ENCODE peak calls at places on chromosomes 5 and 9, in four cellular contexts. U, J, S and M are unnamed samples.

GRCh38 chr9:91151014-91151740 is 210.5 kb downstream of the AUH start:
- DNase-seq in U (no peak), J (no peak), S (no peak), M (no peak)

GRCh38 chr9:93261735-93262523 is 78.0 kb downstream of the WNK2 start:
- DNase-seq in U (no peak), J (peak), S (no peak), M (peak)

GRCh38 chr5:168342151-168342825 is 50.8 kb downstream of the WWC1 start:
- DNase-seq in U (no peak), J (no peak), S (no peak), M (no peak)

GRCh38 chr5:177455036-177455660 is 8.5 kb downstream of the PRR7 start:
- DNase-seq in U (peak), J (peak), S (peak), M (peak)

GRCh38 chr9:88418715-88419540 is 30.7 kb downstream of the SPIN1 start:
- DNase-seq in U (no peak), J (no peak), S (peak), M (peak)

GRCh38 chr9:79080536-79080935 is 491.2 kb upstream of the TLE4 start:
- DNase-seq in U (no peak), J (no peak), S (no peak), M (no peak)

GRCh38 chr9:29750062-29750461 is 2176.8 kb upstream of the C9orf72 start:
- DNase-seq in U (no peak), J (no peak), S (no peak), M (no peak)

GRCh38 chr9:93910196-93910595 is 45.0 kb downstream of the BARX1 start:
- DNase-seq in U (no peak), J (no peak), S (no peak), M (no peak)

GRCh38 chr9:89576404-89576824 is 28.4 kb upstream of the GADD45G start:
- DNase-seq in U (no peak), J (no peak), S (no peak), M (no peak)

GRCh38 chr9:134535171-134535570 is 106.4 kb upstream of the COL5A1 start:
- DNase-seq in U (no peak), J (no peak), S (no peak), M (no peak)

GRCh38 chr5:7759951-7760580 is 90.9 kb downstream of the CFAP90 start:
- DNase-seq in U (no peak), J (no peak), S (no peak), M (no peak)

GRCh38 chr5:44574626-44575025 is 185.4 kb upstream of the FGF10 start:
- DNase-seq in U (no peak), J (no peak), S (no peak), M (no peak)

GRCh38 chr5:55993628-55994501 is 898 bp downstream of the IL6ST start:
- DNase-seq in U (no peak), J (no peak), S (no peak), M (no peak)

GRCh38 chr5:139413963-139414362 is 10.1 kb upstream of the SPATA24 start:
- DNase-seq in U (no peak), J (no peak), S (no peak), M (no peak)

GRCh38 chr9:128575469-128575868 is 23.1 kb downstream of the SPTAN1 start:
- DNase-seq in U (no peak), J (peak), S (no peak), M (no peak)

GRCh38 chr5:78816143-78816765 is 167.7 kb upstream of the LHFPL2 start:
- DNase-seq in U (no peak), J (no peak), S (no peak), M (no peak)

GRCh38 chr9:20353529-20353928 is 268.8 kb downstream of the MLLT3 start:
- DNase-seq in U (no peak), J (no peak), S (no peak), M (no peak)

GRCh38 chr9:110207071-110207923 is 662 bp downstream of the C9orf152 start:
- DNase-seq in U (no peak), J (peak), S (no peak), M (peak)

GRCh38 chr9:96417610-96418073 is 528 bp downstream of the ZNF367 start:
- DNase-seq in U (peak), J (peak), S (no peak), M (no peak)

GRCh38 chr5:124519396-124519795 is 227.0 kb downstream of the ZNF608 start:
- DNase-seq in U (no peak), J (no peak), S (no peak), M (no peak)

GRCh38 chr5:89584339-89584956 is 701.5 kb upstream of the MEF2C start:
- DNase-seq in U (no peak), J (no peak), S (no peak), M (no peak)

GRCh38 chr5:1942158-1942557 is 59.4 kb upstream of the IRX4 start:
- DNase-seq in U (no peak), J (no peak), S (no peak), M (no peak)

GRCh38 chr5:121968910-121969607 is 7.3 kb downstream of the SRFBP1 start:
- DNase-seq in U (no peak), J (no peak), S (no peak), M (no peak)

GRCh38 chr5:139903805-139904565 is 108.4 kb downstream of the PSD2 start:
- DNase-seq in U (peak), J (no peak), S (peak), M (peak)

GRCh38 chr5:86143837-86144236 is 473.9 kb upstream of the COX7C start:
- DNase-seq in U (no peak), J (peak), S (no peak), M (no peak)

GRCh38 chr9:91515074-91515687 is 91.5 kb upstream of the NFIL3 start:
- DNase-seq in U (no peak), J (no peak), S (no peak), M (no peak)

GRCh38 chr9:18233776-18234445 is 240.0 kb upstream of the ADAMTSL1 start:
- DNase-seq in U (no peak), J (no peak), S (no peak), M (no peak)

GRCh38 chr5:33994845-33995244 is 10.4 kb upstream of the SLC45A2 start:
- DNase-seq in U (no peak), J (no peak), S (no peak), M (no peak)

GRCh38 chr9:115157245-115157674 is 39.3 kb upstream of the TNC start:
- DNase-seq in U (no peak), J (no peak), S (no peak), M (no peak)
- H3K9ac ChIP-seq in U (no peak), J (no peak), S (no peak), M (no peak)

GRCh38 chr5:40549611-40550010 is 130.1 kb upstream of the PTGER4 start:
- DNase-seq in U (no peak), J (no peak), S (no peak), M (no peak)
- H3K9ac ChIP-seq in U (no peak), J (no peak), S (no peak), M (no peak)

DNA sequence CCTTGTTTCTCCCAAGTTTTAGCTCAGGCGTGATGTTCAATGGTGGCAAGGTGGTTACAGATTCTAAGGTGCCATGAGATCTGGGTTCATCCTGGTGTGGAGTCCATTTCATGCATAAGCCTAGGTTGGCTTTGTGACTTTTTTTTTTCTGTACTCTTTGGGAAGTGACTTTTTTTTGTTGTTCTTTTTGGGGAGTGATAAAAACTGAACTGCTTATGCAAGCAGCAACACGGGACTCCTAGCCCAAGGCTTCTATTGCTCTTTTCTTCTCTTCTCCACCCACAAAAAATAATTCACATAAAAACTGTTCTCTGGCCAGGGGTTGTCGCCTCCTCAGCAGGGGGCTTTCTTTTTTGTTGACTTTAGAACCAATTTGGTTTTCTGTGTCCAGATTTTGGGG is 15.4 kb downstream of the STC2 start:
- DNase-seq in U (no peak), J (no peak), S (no peak), M (no peak)
- H3K9ac ChIP-seq in U (no peak), J (no peak), S (no peak), M (no peak)

GRCh38 chr9:4334439-4334838 is 34.6 kb upstream of the GLIS3 start:
- DNase-seq in U (no peak), J (peak), S (peak), M (peak)
- H3K9ac ChIP-seq in U (no peak), J (no peak), S (no peak), M (no peak)

DNA sequence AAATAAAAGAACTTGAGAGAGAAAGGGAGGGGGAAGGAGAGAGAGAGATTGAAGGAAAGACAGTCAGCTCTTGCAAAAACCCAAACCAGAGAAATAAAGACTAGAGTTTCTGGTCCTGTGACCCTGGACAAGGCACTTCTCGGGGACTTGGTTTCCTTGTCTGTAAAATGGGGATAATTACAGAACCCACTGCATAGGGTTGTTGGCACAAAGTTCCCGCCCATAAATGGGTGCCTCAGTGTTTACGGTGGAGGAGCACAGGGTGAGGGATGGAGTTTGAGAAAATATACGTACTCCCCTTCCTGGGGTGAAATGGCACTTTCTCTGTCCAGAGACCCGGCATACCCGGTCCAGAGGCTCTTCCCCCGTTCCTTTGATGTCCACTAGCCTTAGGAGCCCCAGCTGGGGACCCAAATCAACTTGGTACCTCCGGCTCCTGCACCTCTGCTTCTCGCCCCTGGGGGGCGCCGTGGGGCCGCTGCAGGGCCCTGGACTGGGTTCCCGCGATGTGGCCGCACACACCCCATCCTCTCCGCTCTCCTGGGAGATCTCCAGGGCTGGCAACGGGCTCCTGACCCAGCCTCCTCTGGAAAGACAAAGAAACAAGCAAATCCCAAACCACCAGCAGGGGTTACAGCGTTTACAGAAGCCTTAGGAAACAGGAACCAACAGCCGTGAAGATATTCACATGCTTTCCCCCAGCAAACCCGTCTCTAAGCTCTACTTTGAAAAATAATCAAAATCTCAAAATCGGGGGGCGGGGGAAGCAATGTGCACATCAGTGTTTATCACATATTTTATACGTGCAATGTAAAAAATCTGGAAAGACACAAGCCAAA is 26.3 kb downstream of the PTGES start:
- DNase-seq in U (peak), J (peak), S (peak), M (peak)
- H3K9ac ChIP-seq in U (no peak), J (peak), S (no peak), M (no peak)

GRCh38 chr5:108375768-108376167 is 6.1 kb downstream of the FBXL17 start:
- DNase-seq in U (no peak), J (no peak), S (no peak), M (no peak)
- H3K9ac ChIP-seq in U (no peak), J (no peak), S (no peak), M (no peak)

DNA sequence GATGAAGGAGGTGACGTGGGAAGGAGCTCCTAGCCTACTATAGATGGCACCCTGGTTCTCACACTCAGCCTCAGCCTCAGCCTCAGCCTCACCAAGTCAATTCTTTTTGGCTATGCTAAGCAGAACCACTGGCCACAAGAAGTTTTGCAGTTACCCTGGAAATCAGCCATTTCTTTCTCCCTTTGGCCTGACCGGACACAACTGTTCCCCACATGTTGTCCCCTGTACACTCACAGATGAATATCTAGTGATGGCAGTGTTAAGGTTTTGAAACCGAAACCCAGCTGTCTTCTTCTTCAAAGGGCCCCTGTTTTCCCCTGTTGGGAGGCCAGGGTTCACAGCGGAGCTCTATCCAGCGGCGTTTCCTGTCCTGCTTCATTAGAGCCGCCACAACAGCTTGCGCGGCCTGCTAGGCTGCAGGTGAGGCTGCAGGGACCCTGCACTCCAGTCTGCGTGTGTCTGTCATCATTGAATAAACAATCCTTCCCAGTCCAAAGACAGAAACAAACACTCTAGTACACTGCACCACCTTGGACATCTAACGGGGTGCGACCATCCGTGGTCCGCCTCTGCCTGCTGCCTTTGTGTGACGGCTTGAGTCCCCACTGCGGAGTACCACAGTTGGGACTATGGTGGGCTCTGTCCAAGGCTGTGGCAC is 250.5 kb downstream of the DENND1A start:
- DNase-seq in U (no peak), J (no peak), S (no peak), M (no peak)
- H3K9ac ChIP-seq in U (peak), J (no peak), S (no peak), M (no peak)

GRCh38 chr9:129604056-129604765 is 16.7 kb downstream of the C9orf50 start:
- DNase-seq in U (no peak), J (no peak), S (no peak), M (no peak)
- H3K9ac ChIP-seq in U (no peak), J (no peak), S (no peak), M (no peak)

DNA sequence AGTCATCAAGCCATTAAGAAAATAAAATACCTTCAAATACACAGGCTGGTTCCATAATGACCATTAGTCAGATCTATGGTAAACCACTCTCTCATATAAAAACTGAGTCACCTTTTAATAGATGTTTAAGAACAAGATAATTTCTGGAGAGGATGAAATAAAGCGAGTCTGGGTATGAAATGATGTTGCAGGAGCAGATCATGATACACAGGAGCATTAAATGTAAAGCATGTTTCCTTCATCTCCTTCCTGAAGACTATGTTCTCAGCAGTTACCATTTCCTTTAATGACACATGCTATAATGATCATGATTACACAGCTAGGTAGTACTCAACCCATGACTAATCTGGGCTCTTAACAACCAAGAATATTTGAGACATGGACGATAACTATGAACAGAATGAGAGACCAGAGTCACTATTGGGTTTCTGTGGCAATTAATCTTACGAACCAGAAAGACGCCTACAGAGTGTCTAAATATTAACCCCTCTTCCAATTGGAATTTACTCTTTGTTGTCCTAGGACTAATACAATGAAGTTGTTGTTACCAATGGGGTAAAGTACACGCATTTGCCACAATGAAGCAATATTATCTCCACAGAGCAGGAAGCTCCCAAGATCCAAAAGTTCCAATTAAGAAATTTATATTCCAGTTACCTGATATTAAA is 105.6 kb downstream of the NR6A1 start:
- DNase-seq in U (no peak), J (no peak), S (no peak), M (no peak)
- H3K9ac ChIP-seq in U (no peak), J (no peak), S (no peak), M (no peak)